ENCODE peak calls at places on chromosomes 2 and 18, in seven cellular contexts. One of them, this sample, is unnamed. For H3K36me3 and H3K9me3, the result is how much of the 10 kb centered on the place peaks cover.

GRCh38 chr2:101149241-101150192 is 1.7 kb downstream of the TBC1D8 start:
- DNase-seq in pancreas: no peak
- DNase-seq in astrocyte: no peak
- DNase-seq in fibroblast of lung: no peak
- DNase-seq in kidney: peak
- DNase-seq in heart left ventricle: peak
- DNase-seq in psoas muscle: peak
- DNase-seq in this sample: no peak

GRCh38 chr2:152423684-152424083 is 88.7 kb downstream of the FMNL2 start:
- DNase-seq in pancreas: no peak
- DNase-seq in psoas muscle: no peak
- DNase-seq in heart left ventricle: no peak
- DNase-seq in astrocyte: no peak
- DNase-seq in fibroblast of lung: no peak
- DNase-seq in kidney: no peak
- DNase-seq in this sample: no peak

GRCh38 chr2:230170532-230170931 is 49.3 kb downstream of the SP110 start:
- DNase-seq in kidney: no peak
- DNase-seq in pancreas: no peak
- DNase-seq in heart left ventricle: no peak
- DNase-seq in psoas muscle: no peak
- DNase-seq in astrocyte: no peak
- DNase-seq in fibroblast of lung: no peak
- DNase-seq in this sample: peak

GRCh38 chr2:28469947-28470585 is 25.8 kb upstream of the PLB1 start:
- DNase-seq in fibroblast of lung: no peak
- DNase-seq in astrocyte: no peak
- DNase-seq in pancreas: no peak
- DNase-seq in psoas muscle: no peak
- DNase-seq in heart left ventricle: no peak
- DNase-seq in kidney: no peak
- DNase-seq in this sample: no peak

GRCh38 chr2:222424729-222425671 is 657 bp downstream of the SGPP2 start:
- DNase-seq in heart left ventricle: no peak
- DNase-seq in pancreas: peak
- DNase-seq in astrocyte: no peak
- DNase-seq in fibroblast of lung: no peak
- DNase-seq in kidney: peak
- DNase-seq in psoas muscle: peak
- DNase-seq in this sample: no peak

GRCh38 chr18:13809025-13809384 is 14.9 kb upstream of the MC5R start:
- DNase-seq in heart left ventricle: no peak
- DNase-seq in pancreas: peak
- DNase-seq in kidney: no peak
- DNase-seq in fibroblast of lung: no peak
- DNase-seq in psoas muscle: no peak
- DNase-seq in astrocyte: no peak
- DNase-seq in this sample: no peak

GRCh38 chr2:101302016-101302415 is 6.5 kb downstream of the RNF149 start:
- DNase-seq in kidney: no peak
- DNase-seq in heart left ventricle: no peak
- DNase-seq in psoas muscle: no peak
- DNase-seq in pancreas: no peak
- DNase-seq in fibroblast of lung: no peak
- DNase-seq in astrocyte: no peak
- DNase-seq in this sample: no peak

GRCh38 chr18:59917422-59917821 is 17.6 kb downstream of the PMAIP1 start:
- DNase-seq in astrocyte: peak
- DNase-seq in kidney: no peak
- DNase-seq in heart left ventricle: no peak
- DNase-seq in pancreas: no peak
- DNase-seq in fibroblast of lung: no peak
- DNase-seq in psoas muscle: no peak
- DNase-seq in this sample: no peak

GRCh38 chr2:218172808-218173207 is 6.0 kb upstream of the CXCR1 start:
- DNase-seq in kidney: no peak
- DNase-seq in heart left ventricle: no peak
- DNase-seq in psoas muscle: no peak
- DNase-seq in pancreas: no peak
- DNase-seq in astrocyte: no peak
- DNase-seq in fibroblast of lung: no peak
- DNase-seq in this sample: no peak

GRCh38 chr2:205706769-205707375 is 24.6 kb downstream of the NRP2 start:
- DNase-seq in heart left ventricle: peak
- DNase-seq in fibroblast of lung: peak
- DNase-seq in kidney: peak
- DNase-seq in astrocyte: peak
- DNase-seq in pancreas: no peak
- DNase-seq in psoas muscle: peak
- DNase-seq in this sample: no peak

GRCh38 chr2:235690809-235691450 is 197.1 kb downstream of the AGAP1 start:
- DNase-seq in fibroblast of lung: no peak
- DNase-seq in heart left ventricle: peak
- DNase-seq in pancreas: no peak
- DNase-seq in astrocyte: no peak
- DNase-seq in kidney: no peak
- DNase-seq in psoas muscle: no peak
- DNase-seq in this sample: no peak

GRCh38 chr18:71743634-71744033 is 800.5 kb downstream of the CBLN2 start:
- DNase-seq in heart left ventricle: no peak
- DNase-seq in pancreas: no peak
- DNase-seq in astrocyte: no peak
- DNase-seq in psoas muscle: no peak
- DNase-seq in fibroblast of lung: no peak
- DNase-seq in kidney: no peak
- DNase-seq in this sample: no peak

GRCh38 chr2:222318026-222318711 is 19.4 kb upstream of the PAX3 start:
- DNase-seq in astrocyte: peak
- DNase-seq in fibroblast of lung: peak
- DNase-seq in pancreas: no peak
- DNase-seq in heart left ventricle: peak
- DNase-seq in psoas muscle: peak
- DNase-seq in kidney: peak
- DNase-seq in this sample: no peak

GRCh38 chr2:61948661-61949457 is 43.4 kb downstream of the COMMD1 start:
- DNase-seq in astrocyte: no peak
- DNase-seq in psoas muscle: no peak
- DNase-seq in kidney: no peak
- DNase-seq in pancreas: no peak
- DNase-seq in fibroblast of lung: no peak
- DNase-seq in heart left ventricle: no peak
- DNase-seq in this sample: no peak

GRCh38 chr2:160294339-160294803 is 94.3 kb upstream of the ITGB6 start:
- DNase-seq in heart left ventricle: peak
- DNase-seq in psoas muscle: peak
- DNase-seq in pancreas: no peak
- DNase-seq in fibroblast of lung: peak
- DNase-seq in kidney: peak
- DNase-seq in astrocyte: peak
- DNase-seq in this sample: peak

GRCh38 chr2:30195011-30195410 is 36.3 kb upstream of the LBH start:
- DNase-seq in heart left ventricle: no peak
- DNase-seq in astrocyte: no peak
- DNase-seq in pancreas: no peak
- DNase-seq in psoas muscle: no peak
- DNase-seq in kidney: no peak
- DNase-seq in fibroblast of lung: no peak
- DNase-seq in this sample: no peak

GRCh38 chr2:204545861-204546773 is 842 bp downstream of the PARD3B start:
- DNase-seq in psoas muscle: no peak
- DNase-seq in pancreas: peak
- DNase-seq in astrocyte: no peak
- DNase-seq in fibroblast of lung: no peak
- DNase-seq in heart left ventricle: peak
- DNase-seq in kidney: peak
- DNase-seq in this sample: no peak

GRCh38 chr2:23384551-23385349 is at the start of gene KLHL29:
- DNase-seq in fibroblast of lung: peak
- DNase-seq in pancreas: peak
- DNase-seq in psoas muscle: peak
- DNase-seq in astrocyte: peak
- DNase-seq in heart left ventricle: peak
- DNase-seq in kidney: peak
- DNase-seq in this sample: peak

GRCh38 chr2:47566207-47566858 is 163.4 kb downstream of the MSH2 start:
- DNase-seq in fibroblast of lung: no peak
- DNase-seq in heart left ventricle: no peak
- DNase-seq in psoas muscle: no peak
- DNase-seq in pancreas: no peak
- DNase-seq in kidney: no peak
- DNase-seq in astrocyte: no peak
- DNase-seq in this sample: no peak
- H3K36me3 ChIP-seq in fibroblast of lung: under half
- H3K36me3 ChIP-seq in heart left ventricle: under half
- H3K36me3 ChIP-seq in psoas muscle: under half
- H3K36me3 ChIP-seq in pancreas: under half
- H3K36me3 ChIP-seq in kidney: under half
- H3K36me3 ChIP-seq in astrocyte: under half
- H3K36me3 ChIP-seq in this sample: under half

GRCh38 chr2:37665038-37665437 is 6.4 kb downstream of the CDC42EP3 start:
- DNase-seq in fibroblast of lung: no peak
- DNase-seq in pancreas: no peak
- DNase-seq in astrocyte: no peak
- DNase-seq in heart left ventricle: no peak
- DNase-seq in kidney: no peak
- DNase-seq in psoas muscle: no peak
- DNase-seq in this sample: no peak

GRCh38 chr2:37666772-37667171 is 4.7 kb downstream of the CDC42EP3 start:
- DNase-seq in fibroblast of lung: no peak
- DNase-seq in astrocyte: no peak
- DNase-seq in heart left ventricle: no peak
- DNase-seq in psoas muscle: no peak
- DNase-seq in kidney: no peak
- DNase-seq in pancreas: no peak
- DNase-seq in this sample: no peak

GRCh38 chr2:37663390-37663789 is 8.1 kb downstream of the CDC42EP3 start:
- DNase-seq in astrocyte: no peak
- DNase-seq in kidney: no peak
- DNase-seq in heart left ventricle: no peak
- DNase-seq in psoas muscle: no peak
- DNase-seq in fibroblast of lung: no peak
- DNase-seq in pancreas: no peak
- DNase-seq in this sample: no peak

GRCh38 chr2:37665622-37666362 is 5.7 kb downstream of the CDC42EP3 start:
- DNase-seq in heart left ventricle: no peak
- DNase-seq in astrocyte: no peak
- DNase-seq in psoas muscle: no peak
- DNase-seq in pancreas: no peak
- DNase-seq in fibroblast of lung: no peak
- DNase-seq in kidney: no peak
- DNase-seq in this sample: no peak

DNA sequence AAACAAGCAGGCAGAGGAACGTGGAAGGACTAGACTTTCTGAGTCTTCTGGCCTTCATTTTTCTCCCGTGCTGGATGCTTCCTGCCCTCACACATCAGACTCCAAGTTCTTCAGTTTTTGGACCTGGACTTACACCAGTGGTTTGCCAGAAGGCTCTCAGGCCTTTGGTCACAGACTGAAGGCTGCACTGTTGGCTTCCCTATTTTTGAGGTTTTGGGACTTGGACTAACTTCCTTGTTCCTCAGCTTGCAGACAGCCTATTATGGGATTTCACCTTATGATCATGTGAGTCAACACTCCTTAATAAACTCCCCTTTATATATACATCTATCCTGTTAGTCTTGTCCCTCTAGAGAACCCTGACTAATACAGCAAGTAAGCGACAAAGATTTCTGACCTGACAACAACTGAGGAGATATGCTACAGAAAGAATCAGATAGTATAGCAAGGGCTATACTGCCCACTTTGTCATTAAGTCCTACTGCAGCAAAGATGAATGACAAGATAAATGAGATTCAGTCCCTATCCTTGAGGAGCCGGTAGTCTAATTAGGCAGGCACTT is 7.2 kb downstream of the CDC42EP3 start:
- DNase-seq in heart left ventricle: no peak
- DNase-seq in fibroblast of lung: no peak
- DNase-seq in pancreas: no peak
- DNase-seq in astrocyte: no peak
- DNase-seq in kidney: no peak
- DNase-seq in psoas muscle: no peak
- DNase-seq in this sample: no peak
- H3K9me3 ChIP-seq in heart left ventricle: under half
- H3K9me3 ChIP-seq in fibroblast of lung: under half
- H3K9me3 ChIP-seq in pancreas: under half
- H3K9me3 ChIP-seq in astrocyte: under half
- H3K9me3 ChIP-seq in kidney: under half
- H3K9me3 ChIP-seq in psoas muscle: under half
- H3K9me3 ChIP-seq in this sample: under half

GRCh38 chr2:128369626-128370467 is 51.2 kb upstream of the HS6ST1 start:
- DNase-seq in pancreas: no peak
- DNase-seq in astrocyte: no peak
- DNase-seq in fibroblast of lung: no peak
- DNase-seq in heart left ventricle: no peak
- DNase-seq in psoas muscle: peak
- DNase-seq in kidney: peak
- DNase-seq in this sample: no peak
- H3K27ac ChIP-seq in pancreas: no peak
- H3K27ac ChIP-seq in astrocyte: no peak
- H3K27ac ChIP-seq in fibroblast of lung: no peak
- H3K27ac ChIP-seq in heart left ventricle: no peak
- H3K27ac ChIP-seq in psoas muscle: no peak
- H3K27ac ChIP-seq in kidney: no peak
- H3K27ac ChIP-seq in this sample: no peak

GRCh38 chr2:85547859-85548607 is 9.1 kb downstream of the MAT2A start:
- DNase-seq in kidney: no peak
- DNase-seq in pancreas: no peak
- DNase-seq in astrocyte: no peak
- DNase-seq in fibroblast of lung: peak
- DNase-seq in heart left ventricle: no peak
- DNase-seq in psoas muscle: no peak
- DNase-seq in this sample: no peak

GRCh38 chr2:85548608-85548900 is 9.6 kb downstream of the MAT2A start:
- DNase-seq in heart left ventricle: no peak
- DNase-seq in astrocyte: no peak
- DNase-seq in kidney: no peak
- DNase-seq in psoas muscle: no peak
- DNase-seq in pancreas: no peak
- DNase-seq in fibroblast of lung: no peak
- DNase-seq in this sample: no peak

GRCh38 chr2:85549095-85549494 is 10.1 kb downstream of the MAT2A start:
- DNase-seq in psoas muscle: no peak
- DNase-seq in pancreas: no peak
- DNase-seq in fibroblast of lung: no peak
- DNase-seq in heart left ventricle: no peak
- DNase-seq in kidney: no peak
- DNase-seq in astrocyte: no peak
- DNase-seq in this sample: no peak

GRCh38 chr2:85550476-85550875 is 10.8 kb downstream of the GGCX start:
- DNase-seq in kidney: no peak
- DNase-seq in heart left ventricle: no peak
- DNase-seq in pancreas: no peak
- DNase-seq in astrocyte: no peak
- DNase-seq in fibroblast of lung: no peak
- DNase-seq in psoas muscle: no peak
- DNase-seq in this sample: no peak

DNA sequence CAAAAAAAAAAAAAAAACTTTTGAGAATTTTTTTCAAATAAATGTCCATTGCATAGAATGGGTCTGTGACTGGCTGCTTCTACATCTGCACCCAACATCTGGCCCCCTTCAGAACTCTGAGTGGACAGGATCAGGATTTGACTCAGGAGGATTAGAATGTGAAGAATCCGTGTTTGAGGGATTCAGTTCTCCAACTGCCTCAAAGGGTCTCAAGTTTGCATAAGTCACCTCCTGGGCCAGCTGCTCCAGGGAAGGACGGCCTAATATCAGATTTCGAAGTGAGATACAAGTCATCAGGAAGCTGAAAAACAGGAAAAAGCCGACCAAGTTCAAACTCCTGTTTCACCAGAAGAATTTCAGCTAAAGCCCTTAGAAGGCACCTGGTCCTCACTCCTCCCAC is 10.9 kb downstream of the MAT2A start:
- DNase-seq in pancreas: no peak
- DNase-seq in psoas muscle: no peak
- DNase-seq in astrocyte: peak
- DNase-seq in kidney: no peak
- DNase-seq in heart left ventricle: no peak
- DNase-seq in fibroblast of lung: peak
- DNase-seq in this sample: no peak
- H3K36me3 ChIP-seq in pancreas: under half
- H3K36me3 ChIP-seq in psoas muscle: under half
- H3K36me3 ChIP-seq in astrocyte: half or more
- H3K36me3 ChIP-seq in kidney: under half
- H3K36me3 ChIP-seq in heart left ventricle: half or more
- H3K36me3 ChIP-seq in fibroblast of lung: under half
- H3K36me3 ChIP-seq in this sample: half or more

This sample was measured in naive thymus-derived CD4-positive, alpha-beta T cell.